ENCODE peak calls at places on chromosomes 6 and 20, in five cellular contexts. One of them, this sample, is unnamed. For H3K36me3, the result is how much of the 10 kb centered on the place peaks cover.

GRCh38 chr6:38542031-38542430 is 97.7 kb downstream of the BTBD9 start:
- DNase-seq in MM.1S: no peak
- DNase-seq in HepG2: no peak
- DNase-seq in colonic mucosa: no peak
- DNase-seq in mesendoderm: no peak
- DNase-seq in this sample: no peak

GRCh38 chr6:151351146-151351700 is 40.1 kb downstream of the ZBTB2 start:
- DNase-seq in HepG2: no peak
- DNase-seq in mesendoderm: no peak
- DNase-seq in colonic mucosa: no peak
- DNase-seq in MM.1S: no peak
- DNase-seq in this sample: no peak

GRCh38 chr20:43508604-43509040 is 1.1 kb downstream of the L3MBTL1 start:
- DNase-seq in MM.1S: no peak
- DNase-seq in colonic mucosa: no peak
- DNase-seq in mesendoderm: peak
- DNase-seq in HepG2: no peak
- DNase-seq in this sample: no peak

GRCh38 chr20:51487525-51488279 is 54.8 kb downstream of the NFATC2 start:
- DNase-seq in colonic mucosa: no peak
- DNase-seq in MM.1S: no peak
- DNase-seq in HepG2: peak
- DNase-seq in mesendoderm: no peak
- DNase-seq in this sample: peak

GRCh38 chr20:20594171-20594530 is 118.3 kb downstream of the RALGAPA2 start:
- DNase-seq in mesendoderm: peak
- DNase-seq in HepG2: peak
- DNase-seq in colonic mucosa: no peak
- DNase-seq in MM.1S: peak
- DNase-seq in this sample: peak

GRCh38 chr6:39213195-39213920 is 15.9 kb downstream of the KCNK5 start:
- DNase-seq in MM.1S: no peak
- DNase-seq in mesendoderm: no peak
- DNase-seq in HepG2: no peak
- DNase-seq in colonic mucosa: no peak
- DNase-seq in this sample: no peak

GRCh38 chr6:100504786-100505737 is 40.3 kb upstream of the SIM1 start:
- DNase-seq in HepG2: no peak
- DNase-seq in MM.1S: no peak
- DNase-seq in mesendoderm: peak
- DNase-seq in colonic mucosa: no peak
- DNase-seq in this sample: peak

GRCh38 chr6:31227143-31227542 is 44.7 kb downstream of the HLA-C start:
- DNase-seq in HepG2: no peak
- DNase-seq in mesendoderm: no peak
- DNase-seq in colonic mucosa: no peak
- DNase-seq in MM.1S: no peak
- DNase-seq in this sample: no peak

GRCh38 chr20:49595346-49595745 is 27.4 kb upstream of the PTGIS start:
- DNase-seq in colonic mucosa: no peak
- DNase-seq in MM.1S: no peak
- DNase-seq in mesendoderm: no peak
- DNase-seq in HepG2: no peak
- DNase-seq in this sample: no peak

GRCh38 chr6:41022294-41022693 is 16.7 kb downstream of the UNC5CL start:
- DNase-seq in MM.1S: no peak
- DNase-seq in mesendoderm: no peak
- DNase-seq in HepG2: no peak
- DNase-seq in colonic mucosa: no peak
- DNase-seq in this sample: peak

DNA sequence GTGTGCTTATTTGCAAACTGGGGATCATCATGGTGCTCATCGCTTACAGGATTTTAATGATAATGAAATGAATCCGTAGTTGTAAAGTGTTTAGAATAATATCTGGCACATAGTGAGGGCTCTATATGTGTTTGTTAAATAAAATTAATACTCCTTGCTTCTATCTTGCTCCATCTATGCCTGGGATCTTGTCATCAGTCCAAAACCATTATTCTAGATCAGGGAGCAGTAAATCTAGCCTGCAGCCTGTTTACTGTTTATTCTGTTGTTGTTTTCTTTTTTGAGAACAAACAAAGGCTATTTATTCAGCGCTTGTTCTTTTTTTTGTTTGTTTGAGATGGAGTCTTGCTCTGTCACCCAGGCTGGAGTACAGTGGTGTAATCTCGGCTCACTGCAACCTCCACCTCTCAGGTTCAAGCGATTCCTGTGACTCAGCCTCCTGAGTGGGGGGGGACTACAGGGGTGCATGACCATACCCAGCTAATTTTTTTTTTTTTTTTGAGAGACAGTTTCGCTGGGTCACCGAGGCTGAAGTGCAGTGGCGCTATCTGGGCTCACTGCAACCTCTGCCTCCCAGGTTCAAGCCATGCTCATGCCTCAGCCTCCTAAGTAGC is 8.1 kb downstream of the ACOT8 start:
- DNase-seq in HepG2: no peak
- DNase-seq in colonic mucosa: no peak
- DNase-seq in MM.1S: no peak
- DNase-seq in mesendoderm: no peak
- DNase-seq in this sample: no peak
- H3K36me3 ChIP-seq in HepG2: under half
- H3K36me3 ChIP-seq in colonic mucosa: under half
- H3K36me3 ChIP-seq in MM.1S: under half
- H3K36me3 ChIP-seq in mesendoderm: under half
- H3K36me3 ChIP-seq in this sample: half or more

DNA sequence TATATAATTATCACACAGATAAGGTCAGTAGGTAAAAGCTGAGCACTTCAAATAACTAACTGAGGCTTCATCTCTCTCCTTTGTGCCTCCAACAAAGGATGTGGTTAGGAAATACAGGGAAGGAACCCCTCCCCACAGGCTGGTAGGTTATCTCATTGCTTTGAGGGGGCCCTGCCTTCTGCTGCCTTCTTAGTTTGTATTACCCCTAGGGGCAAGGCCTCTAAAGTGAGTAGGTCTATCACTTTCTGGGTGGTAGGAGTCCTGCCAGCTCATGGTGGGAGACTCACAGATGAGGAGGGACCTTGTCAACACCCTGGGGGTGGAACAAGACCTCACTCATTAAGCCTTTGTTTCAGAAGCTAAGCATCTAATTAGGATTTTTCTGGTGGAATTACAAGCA is 34.6 kb downstream of the EDN1 start:
- DNase-seq in colonic mucosa: no peak
- DNase-seq in MM.1S: no peak
- DNase-seq in HepG2: peak
- DNase-seq in mesendoderm: peak
- DNase-seq in this sample: no peak
- H3K9ac ChIP-seq in colonic mucosa: peak
- H3K9ac ChIP-seq in MM.1S: no peak
- H3K9ac ChIP-seq in HepG2: no peak
- H3K9ac ChIP-seq in mesendoderm: no peak
- H3K9ac ChIP-seq in this sample: no peak

DNA sequence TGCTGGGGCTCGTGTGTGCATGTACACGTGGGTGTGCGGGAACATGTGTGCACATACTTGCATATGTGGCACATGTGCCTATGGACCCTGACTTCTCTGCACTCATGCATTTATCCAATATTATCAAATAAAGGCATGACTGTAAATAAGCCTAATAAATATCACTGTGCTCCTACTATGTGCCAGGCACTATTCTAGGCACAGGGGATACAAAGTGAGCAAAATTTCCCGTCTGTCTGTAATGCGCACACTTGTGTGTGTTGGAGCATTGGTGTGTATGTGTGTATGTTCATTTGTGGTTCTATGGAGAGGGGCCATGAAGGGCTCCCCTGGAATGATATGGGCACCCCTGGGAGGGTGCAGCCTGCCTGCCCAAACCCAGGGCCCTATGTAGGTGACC is 41.9 kb downstream of the ITPR3 start:
- DNase-seq in MM.1S: no peak
- DNase-seq in mesendoderm: no peak
- DNase-seq in colonic mucosa: no peak
- DNase-seq in HepG2: no peak
- DNase-seq in this sample: no peak
- H3K36me3 ChIP-seq in MM.1S: under half
- H3K36me3 ChIP-seq in mesendoderm: under half
- H3K36me3 ChIP-seq in colonic mucosa: under half
- H3K36me3 ChIP-seq in HepG2: under half
- H3K36me3 ChIP-seq in this sample: under half

GRCh38 chr6:33634203-33634727 is 13.1 kb downstream of the ITPR3 start:
- DNase-seq in colonic mucosa: no peak
- DNase-seq in HepG2: peak
- DNase-seq in mesendoderm: no peak
- DNase-seq in MM.1S: no peak
- DNase-seq in this sample: peak
- H3K9ac ChIP-seq in colonic mucosa: peak
- H3K9ac ChIP-seq in HepG2: peak
- H3K9ac ChIP-seq in mesendoderm: peak
- H3K9ac ChIP-seq in MM.1S: no peak
- H3K9ac ChIP-seq in this sample: peak

DNA sequence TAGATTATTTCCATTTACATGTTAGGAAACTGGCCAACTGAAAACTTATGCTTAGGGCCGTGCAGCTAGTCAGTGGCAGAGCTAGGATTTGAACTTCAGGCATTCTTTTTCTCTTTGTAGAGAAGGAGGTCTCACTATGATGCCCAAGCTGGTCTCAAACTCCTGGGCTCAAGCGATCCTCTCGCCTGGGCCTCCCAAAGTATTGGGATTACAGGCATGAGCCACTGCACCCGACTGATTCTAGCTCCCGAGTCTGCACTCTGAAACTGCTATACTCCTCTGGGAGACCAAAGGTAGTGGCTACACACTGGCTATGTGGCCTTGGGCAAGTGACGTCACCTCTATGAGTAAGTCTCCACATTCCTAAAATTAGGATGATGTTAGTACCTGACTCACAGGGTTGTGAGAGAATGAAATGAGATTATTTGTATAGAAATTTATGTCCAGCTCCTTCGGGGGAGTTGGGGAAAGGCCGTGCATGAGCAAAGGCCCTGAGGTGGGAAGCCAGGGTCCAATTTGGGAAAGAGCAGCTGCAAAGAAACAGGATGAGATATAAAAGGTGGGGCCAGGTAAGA is 6.4 kb downstream of the PLTP start:
- DNase-seq in mesendoderm: peak
- DNase-seq in HepG2: peak
- DNase-seq in MM.1S: no peak
- DNase-seq in colonic mucosa: no peak
- DNase-seq in this sample: peak
- H3K36me3 ChIP-seq in mesendoderm: under half
- H3K36me3 ChIP-seq in HepG2: under half
- H3K36me3 ChIP-seq in MM.1S: under half
- H3K36me3 ChIP-seq in colonic mucosa: under half
- H3K36me3 ChIP-seq in this sample: half or more